ENCODE peak calls at places on chromosomes 11 and 22, in eight cellular contexts. W is left ventricle myocardium inferior, G is mammary epithelial cell, U is endothelial cell, Y is tibial artery, F is WTC11, L is psoas muscle, K is AG09309. M is an unnamed sample.

GRCh38 chr22:35023692-35024363 is 42.1 kb upstream of the ISX start:
- DNase-seq in W (peak; percentile 57), G (peak; percentile 32), U (peak; percentile 85), Y (peak; percentile 45), F (peak; percentile 95), L (peak; percentile 41), K (no peak), M (peak; percentile 82)

GRCh38 chr11:119236891-119237290 is 30.8 kb downstream of the CBL start:
- DNase-seq in W (no peak), G (no peak), U (no peak), Y (no peak), F (no peak), L (no peak), K (no peak), M (no peak)

GRCh38 chr11:77114089-77114463 is 11.4 kb downstream of the OMP start:
- DNase-seq in W (no peak), G (no peak), U (no peak), Y (no peak), F (no peak), L (no peak), K (no peak), M (no peak)

GRCh38 chr11:93849751-93850584 is 450 bp downstream of the VSTM5 start:
- DNase-seq in W (peak; percentile 22), G (peak; percentile 1), U (peak; percentile 41), Y (no peak), F (peak; percentile 57), L (peak; percentile 21), K (no peak), M (peak; percentile 52)

GRCh38 chr11:93740802-93741093 is 547 bp downstream of the TAF1D start:
- DNase-seq in W (peak; percentile 48), G (peak; percentile 32), U (peak; percentile 38), Y (peak; percentile 55), F (peak; percentile 29), L (peak; percentile 63), K (peak; percentile 16), M (peak; percentile 67)

GRCh38 chr11:74085542-74085892 is 76.6 kb upstream of the UCP3 start:
- DNase-seq in W (no peak), G (no peak), U (no peak), Y (peak; percentile 26), F (no peak), L (no peak), K (no peak), M (no peak)

GRCh38 chr11:1078191-1078601 is 3.5 kb downstream of the MUC2 start:
- DNase-seq in W (no peak), G (no peak), U (no peak), Y (no peak), F (peak; percentile 11), L (peak; percentile 9), K (no peak), M (no peak)

GRCh38 chr22:27881404-27881803 is 37.7 kb downstream of the PITPNB start:
- DNase-seq in W (peak; percentile 30), G (no peak), U (no peak), Y (peak; percentile 32), F (no peak), L (no peak), K (no peak), M (peak; percentile 79)

GRCh38 chr22:37609240-37610152 is 862 bp downstream of the GGA1 start:
- DNase-seq in W (no peak), G (peak; percentile 32), U (no peak), Y (no peak), F (no peak), L (no peak), K (no peak), M (no peak)

GRCh38 chr11:64867748-64868462 is 10.5 kb downstream of the EHD1 start:
- DNase-seq in W (no peak), G (peak; percentile 76), U (no peak), Y (no peak), F (no peak), L (no peak), K (no peak), M (no peak)

DNA sequence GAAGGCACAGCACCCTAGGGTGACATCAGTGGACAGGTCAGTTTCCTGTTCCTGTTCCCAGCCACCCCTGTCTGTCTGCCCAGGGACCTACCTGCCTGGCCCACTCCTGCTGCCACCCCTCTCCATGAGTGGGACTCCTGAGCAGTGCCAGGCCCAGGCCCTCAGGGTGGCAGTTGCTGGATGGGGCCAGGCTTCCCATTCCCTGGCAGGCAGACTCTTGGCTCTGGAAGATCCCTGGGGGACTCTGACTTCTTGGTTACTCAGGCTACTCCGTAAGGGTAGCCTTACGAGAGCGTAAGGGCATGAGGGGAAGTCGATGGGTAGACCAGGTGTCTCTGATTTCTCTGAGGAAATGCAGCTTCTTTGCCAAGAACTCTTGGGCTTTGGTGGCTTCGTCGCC is 2.7 kb downstream of the TAGLN start:
- DNase-seq in W (no peak), G (no peak), U (no peak), Y (no peak), F (no peak), L (no peak), K (no peak), M (no peak)
- TF ChIP-seq CTCF in W (no peak), G (no peak), U (no peak), Y (no peak), F (no peak), L (no peak), K (no peak), M (no peak)

DNA sequence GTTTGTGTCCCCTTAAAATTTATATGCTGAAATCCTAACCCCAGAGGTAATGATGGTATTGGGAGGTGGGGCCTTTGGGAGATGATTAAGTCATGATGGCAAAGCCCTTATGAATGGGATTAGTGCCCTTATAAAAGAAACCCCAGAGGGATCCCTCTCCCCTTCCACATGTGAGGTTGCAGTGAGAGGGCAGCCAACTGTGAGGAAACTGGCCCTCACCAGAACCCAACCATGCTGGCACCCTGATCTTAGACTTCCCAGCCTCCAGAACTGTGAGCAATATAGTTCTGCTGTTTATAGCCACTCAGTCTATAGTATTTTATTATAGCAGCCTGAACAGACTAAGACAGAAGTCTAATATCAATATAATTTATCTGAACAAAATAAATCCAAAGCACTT is 27.1 kb upstream of the RRAS2 start:
- DNase-seq in W (no peak), G (no peak), U (no peak), Y (no peak), F (no peak), L (no peak), K (no peak), M (no peak)
- TF ChIP-seq CTCF in W (no peak), G (no peak), U (no peak), Y (no peak), F (no peak), L (no peak), K (no peak), M (no peak)

GRCh38 chr11:130145328-130145812 is 14.2 kb upstream of the ST14 start:
- DNase-seq in W (no peak), G (no peak), U (no peak), Y (no peak), F (no peak), L (no peak), K (no peak), M (no peak)
- TF ChIP-seq CTCF in W (no peak), G (no peak), U (no peak), Y (no peak), F (no peak), L (no peak), K (no peak), M (no peak)

DNA sequence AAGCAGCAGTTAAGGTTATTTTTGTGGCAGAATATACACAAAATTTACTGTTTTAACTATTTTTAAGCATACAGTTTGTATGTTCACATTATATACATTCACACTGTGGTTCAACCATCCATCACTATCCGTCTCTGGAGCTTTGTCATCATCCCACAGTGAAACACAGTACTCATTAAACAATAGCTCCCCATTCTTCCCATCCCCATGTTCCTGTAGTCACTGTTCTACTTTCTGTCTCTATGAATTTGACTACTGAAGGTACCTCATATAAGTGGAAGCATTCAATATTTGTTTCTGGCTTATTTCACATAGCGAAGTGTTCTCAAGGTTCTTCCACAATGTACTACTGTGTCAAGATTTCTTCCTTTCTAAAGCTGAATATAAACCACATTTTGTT is 32.6 kb downstream of the ZBTB44 start:
- DNase-seq in W (no peak), G (no peak), U (no peak), Y (no peak), F (no peak), L (no peak), K (no peak), M (no peak)
- TF ChIP-seq CTCF in W (no peak), G (no peak), U (no peak), Y (no peak), F (no peak), L (no peak), K (no peak), M (no peak)

DNA sequence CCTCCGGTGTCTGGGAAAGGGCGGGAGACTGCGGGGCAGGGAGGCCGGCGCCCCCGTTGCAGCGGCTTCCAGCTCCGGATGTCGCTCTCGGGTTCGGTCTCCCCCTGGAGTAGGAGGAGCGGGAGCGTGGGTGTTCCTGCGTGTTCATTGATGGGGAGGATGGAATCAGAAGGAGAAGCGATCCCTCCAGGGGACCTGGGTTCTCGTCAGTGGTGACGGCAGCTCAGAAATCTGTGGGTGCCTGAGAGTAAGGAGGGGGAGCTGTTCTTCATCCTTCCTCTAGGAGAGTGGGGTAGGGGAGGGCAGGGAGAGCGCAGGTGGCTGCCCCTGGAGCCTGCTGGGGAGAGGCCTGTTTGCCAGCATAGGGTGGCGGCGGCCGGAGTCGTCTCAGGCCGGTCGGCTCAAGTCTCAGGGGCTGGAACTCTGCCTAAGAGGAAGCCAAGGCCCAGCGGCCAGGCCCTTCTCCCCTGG is 1.1 kb downstream of the UBASH3B start:
- DNase-seq in W (peak; percentile 36), G (peak; percentile 54), U (peak; percentile 35), Y (peak; percentile 29), F (peak; percentile 50), L (peak; percentile 35), K (no peak), M (no peak)
- TF ChIP-seq CTCF in W (no peak), G (peak; percentile 17), U (no peak), Y (no peak), F (no peak), L (no peak), K (no peak), M (no peak)

GRCh38 chr11:58576792-58577440 is 1.3 kb upstream of the LPXN start:
- DNase-seq in W (no peak), G (peak; percentile 35), U (no peak), Y (no peak), F (no peak), L (no peak), K (no peak), M (no peak)
- TF ChIP-seq CTCF in W (peak; percentile 61), G (peak; percentile 27), U (no peak), Y (no peak), F (no peak), L (peak; percentile 48), K (peak; percentile 48), M (peak; percentile 52)

GRCh38 chr22:28950567-28951411 is 67.4 kb downstream of the ZNRF3 start:
- DNase-seq in W (no peak), G (no peak), U (no peak), Y (no peak), F (no peak), L (no peak), K (no peak), M (no peak)
- TF ChIP-seq CTCF in W (no peak), G (no peak), U (peak; percentile 34), Y (no peak), F (no peak), L (no peak), K (no peak), M (no peak)

M was measured in cardiac muscle cell.